ENCODE peak calls at places on chromosomes 4 and X, in five cellular contexts. Y is endothelial cell of umbilical vein, Q is upper lobe of left lung, I is spleen, G is SK-N-SH. U is an unnamed sample.
A peak's percentile ranks its signal among the peaks of the same experiment; 100 is the strongest.

GRCh38 chr4:101171747-101172146 is 175.6 kb downstream of the PPP3CA start:
- DNase-seq in Y (peak; percentile 46), Q (no peak), I (no peak), G (no peak), U (no peak)

GRCh38 chrX:76253432-76253831 is 80.6 kb downstream of the PBDC1 start:
- DNase-seq in Y (peak; percentile 12), Q (no peak), I (no peak), G (peak; percentile 24), U (peak; percentile 12)

GRCh38 chr4:155592568-155593343 is 73.9 kb upstream of the GUCY1A1 start:
- DNase-seq in Y (no peak), Q (no peak), I (no peak), G (peak; percentile 27), U (no peak)

GRCh38 chrX:130179170-130179569 is 7.4 kb downstream of the RAB33A start:
- DNase-seq in Y (no peak), Q (no peak), I (no peak), G (no peak), U (no peak)

GRCh38 chr4:23320881-23321612 is 568.8 kb downstream of the PPARGC1A start:
- DNase-seq in Y (no peak), Q (no peak), I (no peak), G (no peak), U (no peak)

GRCh38 chr4:61877893-61878292 is 677.8 kb downstream of the ADGRL3 start:
- DNase-seq in Y (no peak), Q (no peak), I (no peak), G (no peak), U (no peak)

GRCh38 chrX:130994671-130995070 is 63.5 kb upstream of the ARHGAP36 start:
- DNase-seq in Y (peak; percentile 5), Q (no peak), I (no peak), G (peak; percentile 30), U (no peak)

GRCh38 chr4:10984815-10985214 is 300.2 kb upstream of the CLNK start:
- DNase-seq in Y (no peak), Q (no peak), I (no peak), G (no peak), U (no peak)

GRCh38 chr4:141133146-141134006 is at the start of gene RNF150:
- DNase-seq in Y (peak; percentile 79), Q (peak; percentile 53), I (peak; percentile 88), G (peak; percentile 87), U (peak; percentile 79)

GRCh38 chr4:82569727-82570126 is 7.9 kb upstream of the TMEM150C start:
- DNase-seq in Y (no peak), Q (no peak), I (no peak), G (no peak), U (no peak)

GRCh38 chr4:78660559-78660958 is 109.0 kb downstream of the ANXA3 start:
- DNase-seq in Y (no peak), Q (no peak), I (no peak), G (no peak), U (no peak)

GRCh38 chr4:39042365-39042764 is 10.2 kb upstream of the TMEM156 start:
- DNase-seq in Y (no peak), Q (no peak), I (no peak), G (no peak), U (no peak)

GRCh38 chr4:182862921-182863320 is 54.3 kb downstream of the DCTD start:
- DNase-seq in Y (no peak), Q (peak; percentile 83), I (peak; percentile 67), G (no peak), U (peak; percentile 53)

GRCh38 chr4:47538516-47538915 is 53.4 kb downstream of the ATP10D start:
- DNase-seq in Y (no peak), Q (no peak), I (no peak), G (no peak), U (no peak)

GRCh38 chr4:76212851-76213414 is 691 bp downstream of the SCARB2 start:
- DNase-seq in Y (peak; percentile 45), Q (no peak), I (no peak), G (peak; percentile 46), U (no peak)

GRCh38 chr4:137981277-137981676 is 260.9 kb downstream of the SLC7A11 start:
- DNase-seq in Y (no peak), Q (no peak), I (no peak), G (no peak), U (no peak)

GRCh38 chrX:63453571-63453970 is 102.4 kb upstream of the SPIN4 start:
- DNase-seq in Y (no peak), Q (no peak), I (no peak), G (no peak), U (no peak)

GRCh38 chr4:104420766-104421165 is 73.9 kb downstream of the CXXC4 start:
- DNase-seq in Y (no peak), Q (no peak), I (no peak), G (no peak), U (no peak)

GRCh38 chrX:108397627-108398392 is 40.4 kb downstream of the COL4A6 start:
- DNase-seq in Y (peak; percentile 38), Q (no peak), I (no peak), G (no peak), U (no peak)

GRCh38 chrX:46777971-46778810 is 19.3 kb upstream of the SLC9A7 start:
- DNase-seq in Y (peak; percentile 66), Q (no peak), I (no peak), G (no peak), U (no peak)

GRCh38 chr4:165440415-165440882 is 61.6 kb downstream of the CPE start:
- DNase-seq in Y (peak; percentile 10), Q (no peak), I (no peak), G (peak; percentile 36), U (no peak)

GRCh38 chr4:93748380-93748779 is 80.2 kb upstream of the ATOH1 start:
- DNase-seq in Y (no peak), Q (no peak), I (no peak), G (no peak), U (no peak)

GRCh38 chr4:26330186-26330787 is 9.5 kb downstream of the RBPJ start:
- DNase-seq in Y (peak; percentile 74), Q (no peak), I (no peak), G (peak; percentile 51), U (peak; percentile 44)

GRCh38 chr4:2340272-2341061 is 78.0 kb downstream of the ZFYVE28 start:
- DNase-seq in Y (no peak), Q (peak; percentile 15), I (peak; percentile 51), G (no peak), U (no peak)

GRCh38 chr4:174398728-174399127 is 115.0 kb downstream of the CEP44 start:
- DNase-seq in Y (peak; percentile 22), Q (no peak), I (no peak), G (no peak), U (no peak)

GRCh38 chr4:163492951-163493504 is 1.5 kb upstream of the TMA16 start:
- DNase-seq in Y (peak; percentile 9), Q (no peak), I (no peak), G (no peak), U (no peak)

GRCh38 chrX:119694601-119695534 is 1.9 kb upstream of the SEPTIN6 start:
- DNase-seq in Y (no peak), Q (no peak), I (peak; percentile 78), G (peak; percentile 17), U (no peak)

GRCh38 chrX:23035493-23035892 is 35.7 kb downstream of the DDX53 start:
- DNase-seq in Y (no peak), Q (no peak), I (no peak), G (no peak), U (no peak)

GRCh38 chr4:40197879-40198689 is 1.3 kb downstream of the RHOH start:
- DNase-seq in Y (no peak), Q (no peak), I (no peak), G (no peak), U (no peak)

GRCh38 chr4:48180234-48180633 is 46.2 kb upstream of the TXK start:
- DNase-seq in Y (no peak), Q (no peak), I (no peak), G (no peak), U (no peak)

GRCh38 chrX:43973249-43973672 is at the start of gene NDP:
- DNase-seq in Y (peak; percentile 42), Q (no peak), I (no peak), G (peak; percentile 32), U (no peak)
- TF ChIP-seq POLR2AphosphoS5 in Y (no peak), Q (no peak), I (no peak), G (no peak), U (no peak)

GRCh38 chrX:154371771-154372300 is 2.6 kb downstream of the FLNA start:
- DNase-seq in Y (no peak), Q (no peak), I (no peak), G (no peak), U (no peak)
- TF ChIP-seq POLR2AphosphoS5 in Y (no peak), Q (no peak), I (no peak), G (no peak), U (no peak)

GRCh38 chr4:14865804-14866203 is 136.5 kb upstream of the CPEB2 start:
- DNase-seq in Y (no peak), Q (no peak), I (no peak), G (no peak), U (no peak)

GRCh38 chr4:14862881-14863280 is 139.4 kb upstream of the CPEB2 start:
- DNase-seq in Y (no peak), Q (no peak), I (no peak), G (no peak), U (no peak)

GRCh38 chr4:14863420-14864364 is 138.6 kb upstream of the CPEB2 start:
- DNase-seq in Y (no peak), Q (no peak), I (no peak), G (no peak), U (no peak)

GRCh38 chr4:14864365-14864762 is 137.9 kb upstream of the CPEB2 start:
- DNase-seq in Y (no peak), Q (no peak), I (no peak), G (no peak), U (no peak)

DNA sequence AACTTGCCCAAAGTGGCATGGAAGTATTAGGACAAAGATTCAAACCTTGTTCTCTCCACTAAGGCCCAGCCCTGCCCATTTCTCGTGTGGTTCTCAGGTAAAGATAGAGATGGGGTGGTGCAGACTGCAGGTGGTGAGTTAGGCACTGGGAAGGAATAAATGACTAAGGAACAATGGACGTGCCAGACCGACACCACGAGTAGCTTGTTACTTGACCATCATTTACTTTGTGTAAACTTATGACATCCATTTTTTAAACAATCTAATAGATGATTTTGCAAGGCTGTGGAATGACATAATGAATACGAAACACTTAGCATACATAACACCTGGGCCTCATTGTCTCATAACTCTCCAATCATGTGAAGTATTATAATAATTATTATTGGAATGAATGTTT is 137.3 kb upstream of the CPEB2 start:
- DNase-seq in Y (no peak), Q (no peak), I (no peak), G (no peak), U (no peak)
- TF ChIP-seq POLR2AphosphoS5 in Y (no peak), Q (no peak), I (no peak), G (no peak), U (no peak)

DNA sequence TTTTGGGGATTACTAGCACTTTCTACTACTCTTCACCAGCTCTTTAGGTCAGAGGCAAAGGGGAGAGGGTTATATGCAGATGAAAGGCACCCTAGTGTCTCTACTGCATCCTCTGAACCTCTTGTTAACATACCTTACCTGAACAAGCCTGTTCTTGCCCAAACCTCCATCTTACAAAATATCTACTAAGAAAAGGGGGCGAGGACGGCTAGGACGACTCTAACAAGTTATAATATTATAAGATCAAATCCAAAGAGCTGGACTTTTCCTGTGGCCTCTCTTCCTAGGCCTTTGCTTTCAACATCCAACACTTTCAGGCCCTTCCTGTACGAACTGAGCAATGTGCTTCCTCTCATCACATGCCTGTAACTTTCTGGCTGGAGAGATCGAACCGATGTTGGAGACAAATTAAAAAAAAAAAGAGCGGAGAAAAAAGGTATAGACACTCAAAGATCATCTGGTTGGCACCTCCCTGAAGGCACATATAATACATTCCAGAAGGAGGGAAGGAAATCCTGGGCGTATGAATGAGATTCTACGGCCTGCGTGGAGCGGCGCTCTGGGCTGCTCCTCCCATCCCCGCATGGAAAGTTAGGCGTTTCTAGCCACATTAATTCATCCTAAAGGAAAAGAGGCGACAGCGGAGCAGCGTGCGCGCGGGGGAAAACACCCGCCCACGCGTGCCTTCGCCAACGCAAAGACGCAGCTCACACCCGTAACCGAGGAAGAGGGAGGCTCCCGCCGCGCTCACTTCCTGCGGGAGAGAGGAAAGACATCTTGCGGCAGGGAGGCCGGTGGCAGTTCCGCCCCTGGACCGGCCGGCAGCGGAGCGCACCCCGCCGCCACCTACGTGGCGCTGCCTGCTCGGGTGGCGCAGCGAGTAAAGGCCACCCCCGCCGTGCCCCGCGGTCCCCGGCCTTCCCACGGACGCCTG is 803 bp downstream of the PRDM5 start:
- DNase-seq in Y (peak; percentile 68), Q (peak; percentile 60), I (peak; percentile 86), G (no peak), U (peak; percentile 46)
- TF ChIP-seq POLR2AphosphoS5 in Y (peak; percentile 70), Q (peak; percentile 77), I (peak; percentile 84), G (peak; percentile 58), U (peak; percentile 22)